ENCODE peak calls at places on chromosomes 12 and 14, in ten cellular contexts. T is CD8-positive, alpha-beta T cell; J is endothelial cell of umbilical vein; C is fibroblast of lung; N is pancreas; E is Caco-2; Z is heart left ventricle; U is suprapubic skin; P is cardiac muscle cell; W is BJ. L is an unnamed sample. For H3K27me3, the result is how much of the 10 kb centered on the place peaks cover.

GRCh38 chr12:2008677-2009076 is 4.4 kb upstream of the DCP1B start:
- DNase-seq in T (no peak), J (no peak), C (peak), N (no peak), E (no peak), Z (no peak), U (no peak), P (no peak), W (no peak), L (no peak)

GRCh38 chr12:7439579-7440505 is 4.1 kb downstream of the CD163L1 start:
- DNase-seq in T (no peak), J (peak), C (peak), N (peak), E (peak), Z (no peak), U (no peak), P (peak), W (no peak), L (peak)

GRCh38 chr12:51150777-51151176 is 22.2 kb downstream of the TFCP2 start:
- DNase-seq in T (no peak), J (no peak), C (no peak), N (no peak), E (no peak), Z (no peak), U (no peak), P (no peak), W (no peak), L (no peak)

GRCh38 chr12:58268080-58268479 is 326.7 kb downstream of the ATP23 start:
- DNase-seq in T (no peak), J (peak), C (peak), N (no peak), E (no peak), Z (no peak), U (no peak), P (peak), W (no peak), L (no peak)

GRCh38 chr14:91737619-91738018 is 5.7 kb upstream of the CATSPERB start:
- DNase-seq in T (no peak), J (no peak), C (no peak), N (no peak), E (no peak), Z (no peak), U (no peak), P (no peak), W (no peak), L (no peak)

GRCh38 chr14:55553791-55554190 is 26.2 kb upstream of the KTN1 start:
- DNase-seq in T (no peak), J (no peak), C (no peak), N (no peak), E (no peak), Z (no peak), U (no peak), P (no peak), W (no peak), L (no peak)

GRCh38 chr14:94112513-94113060 is 2.1 kb downstream of the IFI27 start:
- DNase-seq in T (no peak), J (no peak), C (no peak), N (no peak), E (no peak), Z (peak), U (no peak), P (no peak), W (no peak), L (no peak)

GRCh38 chr14:97058589-97058988 is 261.4 kb downstream of the VRK1 start:
- DNase-seq in T (no peak), J (no peak), C (no peak), N (no peak), E (no peak), Z (no peak), U (no peak), P (no peak), W (no peak), L (no peak)

GRCh38 chr14:24312736-24313507 is 1.6 kb downstream of the LTB4R start:
- DNase-seq in T (peak), J (peak), C (peak), N (no peak), E (no peak), Z (peak), U (no peak), P (peak), W (no peak), L (peak)

DNA sequence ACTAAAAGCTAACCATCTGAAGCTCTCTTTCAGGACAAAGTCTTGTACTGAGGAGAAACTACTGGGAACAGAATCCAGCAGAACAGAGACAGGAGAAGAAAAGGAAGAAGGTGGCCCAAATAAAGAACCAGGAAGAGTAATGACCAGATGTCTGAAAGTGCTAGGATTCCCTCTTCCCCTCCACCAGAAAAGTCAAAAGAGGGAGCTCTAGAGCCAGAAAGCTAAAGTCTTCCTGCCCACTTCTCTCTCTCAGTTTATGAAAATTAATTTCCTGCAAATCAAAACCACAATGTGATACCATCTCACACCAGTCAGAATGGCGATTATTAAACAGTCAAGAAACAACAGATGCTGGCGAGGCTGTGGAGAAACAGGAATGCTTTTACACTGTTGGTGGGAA is 47.2 kb downstream of the SPPL3 start:
- DNase-seq in T (no peak), J (no peak), C (no peak), N (no peak), E (peak), Z (no peak), U (no peak), P (no peak), W (no peak), L (no peak)
- TF ChIP-seq CTCF in T (no peak), J (peak), C (peak), N (no peak), E (peak), Z (peak), U (peak), P (peak), W (peak), L (peak)

DNA sequence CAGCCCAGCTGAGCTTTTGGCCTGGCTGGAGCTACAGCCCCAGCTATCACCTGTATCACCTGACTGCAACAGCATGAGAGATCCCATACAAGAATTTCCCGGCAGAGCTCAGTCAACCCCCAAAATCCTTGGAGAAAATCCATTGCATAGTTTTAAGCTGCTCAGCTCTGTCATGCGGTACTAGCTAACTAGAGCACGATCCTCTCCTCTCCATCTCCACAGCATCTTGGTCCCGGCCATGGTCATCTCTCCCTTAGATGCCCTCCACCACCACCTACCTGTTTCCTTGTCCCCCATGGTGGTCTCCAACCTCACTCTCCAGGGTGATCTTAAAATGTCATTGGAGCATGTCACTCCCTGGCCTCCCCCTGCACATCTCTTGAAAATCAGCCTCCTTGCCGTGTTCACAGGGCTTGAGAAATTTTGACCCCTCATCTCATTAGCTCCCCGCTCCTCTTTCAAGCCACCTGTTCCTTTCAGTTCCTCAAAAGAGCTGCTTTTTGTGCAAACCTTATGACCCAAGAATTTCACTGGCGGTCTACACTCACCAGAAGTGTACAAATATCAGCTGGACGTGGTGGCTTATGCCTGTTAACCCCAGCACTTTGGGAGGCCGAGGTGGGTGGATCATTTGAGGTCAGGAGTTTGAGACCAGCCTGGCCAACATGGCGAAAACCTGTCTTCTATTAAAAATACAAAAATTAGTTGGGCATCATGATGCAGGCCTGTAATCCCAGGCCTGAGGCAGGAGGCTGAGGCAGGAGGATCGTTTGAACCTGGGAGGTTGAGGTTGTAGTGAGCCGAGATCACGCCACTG is 8.1 kb upstream of the CLMN start:
- DNase-seq in T (no peak), J (no peak), C (no peak), N (no peak), E (no peak), Z (no peak), U (no peak), P (no peak), W (no peak), L (no peak)
- H3K4me3 ChIP-seq in T (no peak), J (no peak), C (no peak), N (no peak), E (no peak), Z (no peak), U (no peak), P (no peak), W (no peak), L (no peak)

GRCh38 chr14:36656769-36657408 is 4.8 kb upstream of the PAX9 start:
- DNase-seq in T (no peak), J (no peak), C (peak), N (no peak), E (no peak), Z (no peak), U (no peak), P (no peak), W (no peak), L (no peak)

GRCh38 chr14:36655963-36656768 is 5.5 kb upstream of the PAX9 start:
- DNase-seq in T (no peak), J (no peak), C (no peak), N (peak), E (peak), Z (no peak), U (no peak), P (no peak), W (no peak), L (no peak)

GRCh38 chr14:36659010-36659821 is 2.4 kb upstream of the PAX9 start:
- DNase-seq in T (no peak), J (no peak), C (no peak), N (no peak), E (no peak), Z (no peak), U (no peak), P (no peak), W (no peak), L (no peak)

GRCh38 chr14:36658091-36659009 is 3.3 kb upstream of the PAX9 start:
- DNase-seq in T (no peak), J (no peak), C (no peak), N (no peak), E (no peak), Z (no peak), U (no peak), P (no peak), W (no peak), L (no peak)

DNA sequence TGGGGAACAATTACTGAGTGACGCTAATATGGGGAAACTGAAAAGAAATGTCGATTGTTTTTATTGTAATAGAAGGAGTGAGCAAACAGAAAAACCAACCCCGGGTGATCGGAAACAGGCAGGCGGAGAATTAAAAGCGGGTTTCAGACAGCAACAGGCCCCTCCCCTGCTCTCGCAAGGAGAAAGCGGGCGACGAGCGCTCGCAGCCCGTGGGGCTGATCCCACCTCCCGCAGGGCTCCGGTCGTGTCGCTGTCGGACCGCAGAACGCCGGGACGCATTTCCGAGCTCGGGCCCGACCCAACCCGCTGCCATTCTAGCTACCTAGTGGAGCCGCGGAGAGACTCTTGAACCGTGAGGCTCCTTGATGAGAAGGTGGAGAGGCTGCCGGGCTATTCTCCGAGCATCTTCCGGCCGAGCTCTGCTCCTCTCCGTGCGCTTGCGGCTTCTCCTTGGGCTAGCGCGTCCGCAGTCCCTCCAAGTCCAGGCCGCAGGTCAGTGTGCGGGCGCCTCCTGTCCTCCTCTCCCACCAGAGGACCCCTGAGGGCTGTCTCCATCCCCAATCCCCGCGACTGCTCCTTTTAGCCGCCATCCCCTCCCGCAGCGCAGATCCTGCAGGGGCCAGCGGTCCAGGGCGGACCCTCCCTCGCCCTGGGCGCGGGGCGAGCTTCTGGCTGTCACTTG is 4.1 kb upstream of the PAX9 start:
- DNase-seq in T (no peak), J (no peak), C (no peak), N (peak), E (no peak), Z (no peak), U (no peak), P (no peak), W (no peak), L (no peak)
- H3K27me3 ChIP-seq in T (under half), J (half or more), C (half or more), N (under half), E (under half), Z (half or more), U (half or more), P (half or more), W (half or more), L (half or more)

GRCh38 chr14:20683896-20684661 is at the start of gene RNASE4:
- DNase-seq in T (peak), J (peak), C (peak), N (peak), E (peak), Z (peak), U (peak), P (peak), W (no peak), L (peak)
- TF ChIP-seq CTCF in T (no peak), J (no peak), C (no peak), N (no peak), E (no peak), Z (no peak), U (no peak), P (no peak), W (no peak), L (no peak)

DNA sequence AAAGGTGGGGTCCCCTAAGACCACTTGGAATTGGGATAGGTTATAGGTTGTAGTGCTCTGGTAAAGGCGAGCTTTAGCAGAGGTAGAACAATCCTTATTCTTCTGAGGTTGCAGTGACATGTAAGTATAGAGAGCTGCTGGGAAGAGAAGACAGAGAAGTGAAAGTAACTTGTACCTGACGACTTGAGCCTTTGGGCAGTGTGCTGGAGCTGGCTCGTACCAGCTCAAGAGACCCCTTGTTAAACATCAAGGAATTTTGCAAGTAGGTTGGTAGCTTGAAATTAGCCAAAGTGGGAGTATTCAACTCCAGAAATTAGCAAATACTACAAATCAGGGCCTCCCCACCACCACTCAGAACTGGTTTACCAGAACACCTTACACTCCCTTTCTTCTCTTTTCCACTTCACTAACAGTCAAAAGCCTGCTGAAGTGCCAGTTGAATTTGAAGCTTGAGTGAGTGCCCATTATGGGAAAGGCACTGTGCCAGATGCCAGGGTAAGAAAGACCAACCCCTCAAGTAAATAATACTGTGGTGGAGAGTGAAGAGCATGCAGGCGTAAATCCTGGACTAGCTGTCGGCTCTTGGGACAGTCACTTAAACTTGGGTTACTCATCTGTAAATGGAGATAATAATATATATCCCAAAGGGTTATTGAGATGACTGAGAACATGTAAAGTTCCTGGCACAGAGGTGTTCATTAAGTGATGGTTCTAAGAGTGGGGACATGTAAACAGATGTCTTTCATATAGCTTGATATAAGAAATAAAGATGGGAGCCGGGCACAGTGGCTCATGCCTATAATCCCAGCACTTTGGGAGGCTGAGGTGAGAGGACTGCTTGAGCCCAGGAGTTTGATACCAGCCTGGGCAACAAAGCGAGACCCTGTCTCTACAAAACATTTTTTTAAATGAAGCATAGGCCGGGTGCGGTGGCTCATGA is 27.1 kb upstream of the EID3 start:
- DNase-seq in T (no peak), J (no peak), C (no peak), N (no peak), E (no peak), Z (no peak), U (no peak), P (no peak), W (no peak), L (no peak)
- H3K4me3 ChIP-seq in T (no peak), J (no peak), C (no peak), N (no peak), E (no peak), Z (no peak), U (peak), P (no peak), W (no peak), L (no peak)

GRCh38 chr14:38255408-38255672 is 553 bp downstream of the CLEC14A start:
- DNase-seq in T (no peak), J (no peak), C (peak), N (no peak), E (no peak), Z (peak), U (peak), P (peak), W (no peak), L (no peak)
- H3K27me3 ChIP-seq in T (under half), J (under half), C (under half), N (under half), E (under half), Z (under half), U (under half), P (half or more), W (under half), L (under half)

DNA sequence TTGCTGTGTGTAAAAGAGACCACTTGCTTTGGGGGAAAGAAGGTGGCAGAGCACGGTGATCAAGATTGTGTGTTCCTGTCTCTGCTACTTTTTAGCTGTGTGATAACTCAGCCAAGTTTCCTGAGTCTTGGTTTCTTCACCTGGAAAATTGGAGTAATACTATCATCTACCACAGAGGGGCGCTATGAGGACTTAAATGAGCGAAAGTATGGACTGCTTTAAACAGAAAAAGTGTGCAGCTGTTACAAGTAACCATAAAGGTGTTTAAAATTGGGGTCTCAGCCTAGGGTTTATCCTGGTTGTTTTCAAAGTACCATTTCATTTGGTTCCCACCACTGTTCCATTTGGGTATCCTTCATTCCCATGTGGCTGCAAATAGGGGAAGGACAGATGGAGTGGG is 65.9 kb upstream of the WSCD2 start:
- DNase-seq in T (no peak), J (peak), C (peak), N (no peak), E (peak), Z (no peak), U (no peak), P (peak), W (no peak), L (no peak)
- TF ChIP-seq CTCF in T (no peak), J (peak), C (peak), N (no peak), E (no peak), Z (peak), U (no peak), P (peak), W (peak), L (no peak)

GRCh38 chr12:112985655-112986290 is 7.5 kb downstream of the OAS2 start:
- DNase-seq in T (no peak), J (no peak), C (no peak), N (no peak), E (no peak), Z (no peak), U (no peak), P (no peak), W (no peak), L (no peak)

GRCh38 chr12:112992541-112993398 is 14.5 kb downstream of the OAS2 start:
- DNase-seq in T (peak), J (peak), C (peak), N (peak), E (peak), Z (no peak), U (peak), P (peak), W (peak), L (peak)

GRCh38 chr12:112986291-112986800 is 8.0 kb downstream of the OAS2 start:
- DNase-seq in T (no peak), J (no peak), C (no peak), N (no peak), E (no peak), Z (no peak), U (peak), P (no peak), W (no peak), L (no peak)

GRCh38 chr12:112987561-112987960 is 9.2 kb downstream of the OAS2 start:
- DNase-seq in T (no peak), J (no peak), C (no peak), N (no peak), E (no peak), Z (no peak), U (peak), P (no peak), W (no peak), L (no peak)

DNA sequence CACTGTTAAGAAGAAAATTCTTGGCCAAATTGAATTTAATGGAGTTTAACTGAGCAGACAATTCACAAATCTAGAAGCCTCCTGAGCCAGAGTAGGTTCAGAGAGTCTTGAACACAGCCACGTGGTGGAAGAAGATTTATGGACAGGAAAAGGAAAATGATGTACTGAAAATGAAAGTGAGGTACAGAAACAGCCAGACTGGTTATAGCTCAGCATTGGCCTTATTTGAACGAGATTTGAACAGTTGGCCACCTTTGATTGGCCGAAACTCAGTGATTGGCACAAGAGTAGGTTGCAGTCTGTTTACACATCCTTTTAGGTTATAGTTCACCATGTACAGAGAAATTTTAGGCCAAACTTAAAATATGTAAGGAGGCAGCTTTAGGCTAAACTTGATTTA is 9.9 kb downstream of the OAS2 start:
- DNase-seq in T (no peak), J (no peak), C (no peak), N (no peak), E (no peak), Z (no peak), U (no peak), P (no peak), W (no peak), L (no peak)
- H3K4me3 ChIP-seq in T (no peak), J (no peak), C (no peak), N (no peak), E (no peak), Z (no peak), U (no peak), P (no peak), W (no peak), L (no peak)

DNA sequence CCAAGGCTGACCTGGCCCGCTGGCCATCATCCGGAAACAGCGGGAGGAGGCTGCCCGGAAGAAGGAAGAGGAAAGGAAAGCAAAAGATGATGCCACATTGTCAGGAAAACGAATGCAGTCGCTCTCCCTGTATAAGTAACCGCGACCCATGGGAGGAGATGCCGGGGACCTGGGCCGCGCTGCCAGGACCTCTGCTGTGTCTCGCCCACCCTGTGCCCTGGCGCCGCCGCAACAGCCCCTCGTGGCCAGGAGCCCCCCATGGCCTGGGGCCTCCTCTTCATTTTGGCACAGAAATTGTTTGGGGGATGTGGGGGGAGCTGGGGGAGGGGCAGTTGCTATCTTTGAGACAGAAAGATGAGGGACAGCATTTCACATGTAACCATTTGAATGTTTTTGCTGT is 16.5 kb downstream of the HSPB8 start:
- DNase-seq in T (no peak), J (no peak), C (no peak), N (no peak), E (no peak), Z (no peak), U (no peak), P (no peak), W (no peak), L (no peak)
- H3K27me3 ChIP-seq in T (under half), J (under half), C (under half), N (under half), E (under half), Z (under half), U (under half), P (under half), W (under half), L (under half)

L was measured in brain microvascular endothelial cell.